ENCODE peak calls at places on chromosomes 1 and 21, in ten cellular contexts. I, T, Z, D, N, U, O, S, R and E are unnamed samples.

GRCh38 chr1:166980818-166981217 is 5.5 kb upstream of the ILDR2 start:
- DNase-seq in I (no peak), Z (peak), R (peak), U (no peak), T (peak), O (no peak), S (no peak), N (no peak), D (no peak), E (peak)

GRCh38 chr1:10628685-10629084 is 153.9 kb downstream of the PEX14 start:
- DNase-seq in I (no peak), S (no peak), R (no peak), D (no peak), Z (no peak), T (no peak), O (no peak), U (peak), N (peak), E (no peak)

GRCh38 chr1:107914144-107914543 is 50.8 kb downstream of the VAV3 start:
- DNase-seq in D (no peak), N (no peak), S (no peak), I (no peak), Z (no peak), T (no peak), O (no peak), R (no peak), U (peak), E (no peak)

GRCh38 chr1:67213164-67213563 is 46.9 kb downstream of the IL23R start:
- DNase-seq in D (no peak), I (no peak), Z (peak), N (no peak), U (peak), O (no peak), R (peak), S (peak), T (peak), E (no peak)

GRCh38 chr1:30414086-30414850 is 309.1 kb downstream of the MATN1 start:
- DNase-seq in R (no peak), O (no peak), N (no peak), S (peak), Z (no peak), U (no peak), T (no peak), I (no peak), D (no peak), E (no peak)

GRCh38 chr1:228283043-228283371 is 75.2 kb downstream of the OBSCN start:
- DNase-seq in T (no peak), D (no peak), S (no peak), R (no peak), I (peak), Z (no peak), N (peak), U (no peak), O (no peak), E (no peak)

GRCh38 chr1:118842462-118843201 is 145.5 kb downstream of the TBX15 start:
- DNase-seq in Z (peak), T (no peak), U (no peak), D (no peak), S (no peak), I (no peak), N (no peak), R (no peak), O (no peak), E (peak)

GRCh38 chr1:208445710-208446702 is 201.8 kb upstream of the PLXNA2 start:
- DNase-seq in U (no peak), I (no peak), S (no peak), Z (peak), T (peak), D (no peak), N (no peak), O (peak), R (no peak), E (no peak)

GRCh38 chr21:41632748-41633475 is 125.0 kb upstream of the TMPRSS2 start:
- DNase-seq in U (no peak), Z (peak), R (no peak), D (no peak), O (no peak), T (no peak), N (no peak), S (no peak), I (no peak), E (no peak)

GRCh38 chr1:94115900-94116436 is 5.0 kb downstream of the ABCA4 start:
- DNase-seq in T (no peak), N (no peak), I (no peak), O (no peak), U (no peak), S (no peak), R (peak), D (no peak), Z (no peak), E (no peak)

GRCh38 chr1:224300346-224300745 is 29.6 kb downstream of the NVL start:
- DNase-seq in Z (peak), I (no peak), S (no peak), R (peak), O (no peak), N (peak), U (peak), T (peak), D (peak), E (peak)

GRCh38 chr1:193457676-193458075 is 271.3 kb upstream of the B3GALT2 start:
- DNase-seq in O (no peak), U (peak), R (peak), I (no peak), S (no peak), N (peak), D (no peak), Z (no peak), T (peak), E (peak)

GRCh38 chr1:31769720-31770390 is 5.7 kb upstream of the ADGRB2 start:
- DNase-seq in R (no peak), N (no peak), U (no peak), O (no peak), T (no peak), S (no peak), Z (no peak), I (no peak), D (no peak), E (no peak)

GRCh38 chr1:209601809-209602657 is 18.5 kb downstream of the CAMK1G start:
- DNase-seq in S (no peak), I (no peak), Z (peak), D (no peak), T (peak), U (peak), O (peak), R (peak), N (peak), E (no peak)

GRCh38 chr1:189970331-189971230 is 507.1 kb downstream of the BRINP3 start:
- DNase-seq in U (no peak), T (peak), D (no peak), S (no peak), R (no peak), O (no peak), Z (no peak), N (no peak), I (no peak), E (no peak)

GRCh38 chr21:26405071-26405470 is 168.0 kb downstream of the CYYR1 start:
- DNase-seq in N (no peak), O (no peak), Z (peak), T (peak), U (peak), D (no peak), I (no peak), S (no peak), R (peak), E (no peak)

GRCh38 chr21:46182548-46183336 is 1.5 kb downstream of the SPATC1L start:
- DNase-seq in T (no peak), D (no peak), N (peak), I (peak), Z (no peak), U (no peak), S (peak), O (no peak), R (peak), E (no peak)

GRCh38 chr1:185973645-185974044 is 239.5 kb downstream of the HMCN1 start:
- DNase-seq in S (no peak), Z (peak), N (no peak), R (peak), O (no peak), T (peak), I (no peak), U (peak), D (peak), E (peak)

GRCh38 chr1:95282496-95282850 is 48.5 kb downstream of the RWDD3 start:
- DNase-seq in Z (no peak), T (no peak), R (no peak), U (peak), D (no peak), N (no peak), I (no peak), S (no peak), O (no peak), E (no peak)

GRCh38 chr1:165600793-165601192 is 30.2 kb upstream of the MGST3 start:
- DNase-seq in D (no peak), O (no peak), U (no peak), Z (no peak), R (no peak), I (no peak), N (no peak), S (no peak), T (no peak), E (no peak)

GRCh38 chr1:170126691-170127090 is 19.1 kb upstream of the NTMT2 start:
- DNase-seq in U (peak), O (no peak), S (no peak), T (peak), R (peak), N (no peak), Z (no peak), D (peak), I (no peak), E (peak)

GRCh38 chr21:27648560-27648959 is 681.7 kb upstream of the ADAMTS5 start:
- DNase-seq in D (peak), R (peak), S (no peak), I (no peak), U (peak), T (peak), O (no peak), N (no peak), Z (peak), E (no peak)

GRCh38 chr1:62912028-62912638 is 128.2 kb downstream of the ATG4C start:
- DNase-seq in T (peak), U (peak), D (peak), N (no peak), O (no peak), Z (peak), R (peak), I (no peak), S (no peak), E (no peak)

GRCh38 chr1:88701275-88701674 is 17.2 kb downstream of the PKN2 start:
- DNase-seq in T (no peak), I (no peak), N (no peak), S (no peak), D (no peak), R (no peak), O (no peak), Z (no peak), U (no peak), E (no peak)

GRCh38 chr21:37119421-37120218 is 46.6 kb downstream of the TTC3 start:
- DNase-seq in U (no peak), S (no peak), Z (no peak), O (no peak), D (no peak), T (no peak), R (no peak), I (no peak), N (no peak), E (no peak)

GRCh38 chr1:6239950-6240768 is 3.8 kb upstream of the HES3 start:
- DNase-seq in S (no peak), Z (no peak), I (no peak), T (no peak), D (no peak), U (peak), N (no peak), R (peak), O (no peak), E (no peak)

GRCh38 chr1:36947384-36947783 is 86.9 kb downstream of the GRIK3 start:
- DNase-seq in S (no peak), N (no peak), O (no peak), Z (no peak), U (no peak), T (no peak), R (no peak), D (no peak), I (no peak), E (no peak)

GRCh38 chr1:206702803-206703202 is 18.1 kb downstream of the MAPKAPK2 start:
- DNase-seq in S (no peak), R (no peak), D (no peak), I (no peak), Z (no peak), O (no peak), U (no peak), T (no peak), N (no peak), E (no peak)

GRCh38 chr1:23779826-23780371 is 1.7 kb downstream of the PITHD1 start:
- DNase-seq in U (peak), N (no peak), T (peak), Z (peak), S (no peak), R (peak), I (no peak), O (no peak), D (no peak), E (no peak)

GRCh38 chr1:3125546-3126368 is 56.8 kb downstream of the PRDM16 start:
- DNase-seq in S (no peak), Z (no peak), T (no peak), N (no peak), D (no peak), O (no peak), I (no peak), U (no peak), R (no peak), E (no peak)

GRCh38 chr1:228289239-228289849 is 81.5 kb downstream of the OBSCN start:
- DNase-seq in Z (no peak), I (no peak), N (no peak), S (no peak), T (no peak), R (no peak), U (no peak), D (no peak), O (no peak), E (no peak)

GRCh38 chr1:234621657-234622335 is 11.8 kb upstream of the IRF2BP2 start:
- DNase-seq in S (no peak), T (no peak), O (no peak), Z (no peak), U (no peak), R (peak), N (peak), D (no peak), I (no peak), E (no peak)

GRCh38 chr1:27144920-27145661 is 9.8 kb downstream of the SLC9A1 start:
- DNase-seq in Z (no peak), D (peak), O (peak), T (no peak), S (no peak), U (peak), N (no peak), I (no peak), R (peak), E (no peak)

GRCh38 chr1:117014209-117014608 is 12.6 kb downstream of the CD101 start:
- DNase-seq in U (no peak), T (peak), S (no peak), O (no peak), D (no peak), N (no peak), Z (peak), R (peak), I (no peak), E (no peak)

GRCh38 chr1:61238371-61238689 is 156.0 kb downstream of the NFIA start:
- DNase-seq in S (no peak), R (no peak), N (no peak), U (no peak), O (no peak), Z (no peak), D (no peak), T (no peak), I (no peak), E (no peak)

GRCh38 chr1:61240878-61241277 is 158.5 kb downstream of the NFIA start:
- DNase-seq in Z (no peak), T (no peak), D (no peak), R (no peak), O (no peak), I (no peak), N (no peak), U (no peak), S (no peak), E (no peak)

GRCh38 chr1:61241411-61241838 is 159.1 kb downstream of the NFIA start:
- DNase-seq in O (peak), T (peak), I (peak), U (peak), Z (peak), N (peak), D (no peak), S (peak), R (peak), E (no peak)

GRCh38 chr1:61244114-61244513 is 161.8 kb downstream of the NFIA start:
- DNase-seq in T (peak), U (peak), O (no peak), D (no peak), S (no peak), N (peak), Z (peak), R (peak), I (no peak), E (no peak)

DNA sequence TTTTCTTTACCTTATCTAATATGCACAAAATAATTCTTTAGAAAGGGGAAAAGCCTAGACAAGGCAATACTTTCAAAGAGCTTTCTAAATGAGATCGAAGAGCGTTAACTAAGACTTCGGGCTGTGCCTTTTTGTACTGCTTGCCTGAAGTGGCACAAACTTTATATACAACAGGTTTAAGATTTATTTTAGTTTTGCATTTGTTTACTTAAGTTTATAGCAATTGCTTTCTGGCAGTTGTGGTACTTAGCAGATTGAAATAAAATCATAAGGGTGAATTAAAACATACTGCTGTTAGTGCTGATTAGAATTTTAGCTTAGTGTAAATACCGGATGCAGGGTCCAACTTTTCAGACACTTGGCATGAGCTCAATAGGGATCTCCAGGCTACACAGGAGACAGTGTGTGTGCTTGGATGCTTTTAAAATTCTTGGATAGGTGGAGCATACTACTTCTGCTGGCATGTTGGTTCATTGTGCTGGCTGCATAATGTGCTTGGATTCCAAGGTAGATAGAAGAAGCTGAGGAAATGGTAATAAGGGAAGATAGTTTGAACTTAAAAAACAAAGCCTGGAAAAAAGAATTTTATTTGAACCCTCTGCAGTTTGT is 159.6 kb downstream of the NFIA start:
- DNase-seq in R (no peak), D (no peak), O (no peak), S (no peak), I (no peak), N (no peak), T (no peak), Z (no peak), U (no peak), E (no peak)
- H3K4me3 ChIP-seq in R (no peak), D (no peak), O (peak), S (peak), I (peak), N (peak), T (no peak), Z (no peak), U (no peak), E (peak)

DNA sequence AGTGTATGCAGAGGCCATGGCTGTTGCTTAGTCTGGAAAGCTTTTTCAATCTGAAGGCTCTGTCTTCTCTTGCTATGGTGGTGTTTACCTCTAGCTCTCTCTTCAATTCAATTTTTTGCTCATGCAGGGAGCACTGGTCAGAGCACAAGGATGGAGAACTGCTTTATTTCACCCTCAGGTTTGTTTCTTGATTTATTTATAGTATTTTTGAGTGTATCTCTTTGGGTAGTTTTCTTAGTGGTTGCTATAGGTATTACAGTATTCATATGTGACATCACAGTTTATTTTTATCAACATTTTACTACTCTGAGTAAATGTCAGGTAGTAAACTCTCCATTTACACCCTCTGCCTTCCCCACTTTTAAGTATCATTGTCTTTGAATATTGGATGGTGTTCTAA is 147.9 kb downstream of the RASAL2 start:
- DNase-seq in U (no peak), S (no peak), D (no peak), N (no peak), I (no peak), R (no peak), O (no peak), T (no peak), Z (no peak), E (no peak)
- TF ChIP-seq CTCF in U (peak), S (peak), D (peak), N (peak), I (peak), R (no peak), O (no peak), T (no peak), Z (peak), E (peak)

GRCh38 chr1:226006686-226007085 is 7.5 kb upstream of the SDE2 start:
- DNase-seq in Z (no peak), D (no peak), R (no peak), T (no peak), O (no peak), I (no peak), S (no peak), U (no peak), N (no peak), E (no peak)

GRCh38 chr1:226003502-226004170 is 4.5 kb upstream of the SDE2 start:
- DNase-seq in N (no peak), U (no peak), T (no peak), I (no peak), D (no peak), O (no peak), Z (no peak), S (no peak), R (no peak), E (no peak)

GRCh38 chr1:226002667-226003501 is 3.7 kb upstream of the SDE2 start:
- DNase-seq in S (no peak), U (no peak), O (peak), T (peak), N (peak), D (no peak), Z (no peak), I (peak), R (peak), E (no peak)

GRCh38 chr1:226001852-226002666 is 2.9 kb upstream of the SDE2 start:
- DNase-seq in Z (peak), T (no peak), I (peak), N (peak), D (no peak), O (peak), S (peak), R (peak), U (no peak), E (no peak)

DNA sequence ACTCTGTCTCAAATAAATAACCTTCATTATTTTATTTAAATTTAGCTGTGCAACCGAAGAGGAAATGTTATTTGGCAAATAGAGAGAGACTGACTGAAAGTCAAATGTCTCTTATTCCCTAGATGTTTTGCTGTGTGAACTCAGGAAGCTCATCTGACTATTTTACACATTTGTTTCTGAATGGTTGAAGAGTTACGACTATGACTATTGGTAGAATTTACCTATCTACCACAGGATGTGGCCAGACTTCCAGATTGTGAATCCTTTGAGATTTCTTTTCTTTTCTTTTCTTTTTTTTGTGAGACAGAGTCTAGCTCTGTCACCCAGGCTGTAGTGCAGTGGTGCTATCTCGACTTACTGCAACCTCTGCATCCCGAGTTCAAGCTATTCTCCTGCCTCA is 5.3 kb upstream of the SDE2 start:
- DNase-seq in T (no peak), D (no peak), N (no peak), I (no peak), R (no peak), Z (no peak), S (no peak), O (no peak), U (no peak), E (no peak)
- H3K4me3 ChIP-seq in T (no peak), D (no peak), N (no peak), I (no peak), R (no peak), Z (no peak), S (no peak), O (no peak), U (no peak), E (no peak)

DNA sequence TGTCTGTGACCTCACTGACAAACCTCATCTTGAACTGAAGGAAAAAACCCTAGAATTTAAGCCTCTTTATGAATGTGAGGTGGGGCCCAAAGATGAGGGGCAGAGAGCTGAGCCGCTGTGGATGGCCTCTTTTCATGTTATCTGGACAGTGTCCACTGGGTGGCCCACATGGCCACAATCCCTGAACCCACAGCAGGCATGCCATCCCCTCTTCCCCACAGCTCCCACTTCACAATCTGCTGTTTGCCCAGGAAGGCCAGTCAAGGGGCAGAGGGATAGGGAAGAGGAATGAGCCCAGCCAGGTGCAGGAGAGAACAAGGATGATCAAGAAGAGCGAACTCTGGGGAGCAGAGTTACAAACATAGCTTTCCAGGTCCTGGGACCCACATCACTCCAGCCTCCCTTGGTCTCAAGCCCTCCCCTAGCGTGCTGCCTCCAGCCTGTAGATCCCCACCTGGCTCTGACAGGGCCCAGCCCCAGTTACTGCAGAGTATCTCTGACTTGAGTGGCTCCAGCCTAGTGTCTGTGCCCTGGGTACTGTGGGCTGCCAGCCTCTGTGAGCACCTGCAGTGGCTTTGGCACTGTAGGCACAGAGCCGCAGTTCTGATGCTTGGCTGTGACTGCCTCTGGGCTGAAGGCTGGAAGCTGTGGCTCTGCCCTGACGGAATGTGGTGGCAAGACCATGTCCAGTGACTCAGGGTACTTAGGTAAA is 1.9 kb upstream of the SLFNL1 start:
- DNase-seq in U (no peak), Z (peak), D (no peak), R (peak), O (no peak), I (no peak), N (no peak), S (no peak), T (no peak), E (no peak)
- TF ChIP-seq CTCF in U (peak), Z (peak), D (peak), R (peak), O (no peak), I (peak), N (no peak), S (peak), T (peak), E (peak)